ENCODE peak calls at places on chromosome 13, in four cellular contexts. H, Q, Y and I are unnamed samples.

GRCh38 chr13:112457081-112457480 is 80.9 kb downstream of the SPACA7 start:
- DNase-seq in H (no peak), Q (no peak), Y (no peak), I (no peak)

GRCh38 chr13:23069571-23069970 is 111.2 kb upstream of the SGCG start:
- DNase-seq in H (no peak), Y (no peak), Q (no peak), I (no peak)

GRCh38 chr13:110073982-110074381 is 233.0 kb downstream of the COL4A1 start:
- DNase-seq in Q (no peak), H (no peak), Y (no peak), I (no peak)

GRCh38 chr13:30982911-30983310 is 50.5 kb downstream of the TEX26 start:
- DNase-seq in Y (no peak), Q (no peak), H (no peak), I (no peak)

GRCh38 chr13:26433776-26434175 is 123.7 kb upstream of the WASF3 start:
- DNase-seq in H (no peak), Q (no peak), Y (no peak), I (no peak)

GRCh38 chr13:36453518-36453917 is 21.2 kb downstream of the CCNA1 start:
- DNase-seq in Y (peak; percentile 19), H (no peak), Q (no peak), I (peak; percentile 73)

GRCh38 chr13:24724714-24725113 is 39.3 kb upstream of the RNF17 start:
- DNase-seq in Y (no peak), H (no peak), Q (no peak), I (no peak)

GRCh38 chr13:29748097-29748496 is 102.3 kb downstream of the UBL3 start:
- DNase-seq in Q (no peak), Y (no peak), H (no peak), I (no peak)

GRCh38 chr13:20738616-20739015 is 35.1 kb downstream of the IL17D start:
- DNase-seq in H (no peak), Q (no peak), Y (no peak), I (no peak)